ENCODE peak calls at places on chromosomes 7 and 10, in four cellular contexts. Q, R, S and I are unnamed samples.

GRCh38 chr7:45186261-45186813 is 28.7 kb downstream of the RAMP3 start:
- DNase-seq in Q (peak; percentile 35), R (no peak), S (no peak), I (no peak)

GRCh38 chr10:60236869-60237524 is 152.7 kb downstream of the ANK3 start:
- DNase-seq in Q (no peak), R (no peak), S (peak; percentile 13), I (no peak)

GRCh38 chr10:121910673-121911420 is 17.0 kb downstream of the ATE1 start:
- DNase-seq in Q (no peak), R (no peak), S (peak; percentile 40), I (no peak)

GRCh38 chr7:99624487-99624886 is 7.7 kb downstream of the ZSCAN25 start:
- DNase-seq in Q (no peak), R (no peak), S (no peak), I (no peak)

GRCh38 chr7:86933295-86933845 is 126.1 kb downstream of the ELAPOR2 start:
- DNase-seq in Q (no peak), R (no peak), S (no peak), I (no peak)

GRCh38 chr10:124707546-124707945 is 36.6 kb downstream of the FAM53B start:
- DNase-seq in Q (no peak), R (no peak), S (no peak), I (no peak)

GRCh38 chr7:28433604-28434254 is 21.4 kb downstream of the CREB5 start:
- DNase-seq in Q (peak; percentile 78), R (no peak), S (peak; percentile 74), I (no peak)

GRCh38 chr7:75984130-75985008 is 10.0 kb downstream of the TMEM120A start:
- DNase-seq in Q (no peak), R (no peak), S (no peak), I (no peak)

GRCh38 chr7:100824499-100825214 is 2.7 kb downstream of the EPHB4 start:
- DNase-seq in Q (no peak), R (no peak), S (no peak), I (no peak)

GRCh38 chr7:142568430-142569097 is 180.7 kb upstream of the PRSS1 start:
- DNase-seq in Q (no peak), R (no peak), S (peak; percentile 80), I (no peak)

GRCh38 chr10:29794776-29795635 is 160.2 kb upstream of the SVIL start:
- DNase-seq in Q (no peak), R (no peak), S (peak; percentile 26), I (peak; percentile 41)

GRCh38 chr10:10110817-10111490 is 906.7 kb upstream of the CELF2 start:
- DNase-seq in Q (no peak), R (no peak), S (no peak), I (no peak)

GRCh38 chr7:158651968-158652555 is 52.5 kb downstream of the NCAPG2 start:
- DNase-seq in Q (no peak), R (no peak), S (peak; percentile 80), I (no peak)

GRCh38 chr10:132788831-132789219 is 2.9 kb upstream of the NKX6-2 start:
- DNase-seq in Q (peak; percentile 71), R (no peak), S (no peak), I (no peak)

GRCh38 chr10:71995880-71996597 is 31.8 kb downstream of the CHST3 start:
- DNase-seq in Q (no peak), R (no peak), S (peak; percentile 12), I (no peak)

GRCh38 chr10:28873540-28873939 is 196.2 kb downstream of the BAMBI start:
- DNase-seq in Q (no peak), R (no peak), S (no peak), I (no peak)

GRCh38 chr10:117094856-117095255 is 43.2 kb downstream of the VAX1 start:
- DNase-seq in Q (peak; percentile 54), R (no peak), S (no peak), I (no peak)

GRCh38 chr7:33832326-33832725 is 73.0 kb upstream of the BMPER start:
- DNase-seq in Q (no peak), R (no peak), S (no peak), I (no peak)

GRCh38 chr7:100396421-100396982 is 23.2 kb downstream of the PILRA start:
- DNase-seq in Q (no peak), R (no peak), S (no peak), I (no peak)

GRCh38 chr10:72692897-72693598 is 1.1 kb downstream of the MCU start:
- DNase-seq in Q (no peak), R (no peak), S (peak; percentile 44), I (no peak)

GRCh38 chr7:92798517-92799249 is 37.7 kb downstream of the CDK6 start:
- DNase-seq in Q (no peak), R (no peak), S (peak; percentile 50), I (no peak)

GRCh38 chr10:117790177-117790576 is 247.6 kb downstream of the EMX2 start:
- DNase-seq in Q (no peak), R (no peak), S (no peak), I (no peak)

GRCh38 chr10:17214991-17215781 is 12.9 kb upstream of the VIM start:
- DNase-seq in Q (no peak), R (no peak), S (peak; percentile 98), I (no peak)

GRCh38 chr7:156993021-156993924 is 17.2 kb downstream of the MNX1 start:
- DNase-seq in Q (no peak), R (no peak), S (peak; percentile 70), I (no peak)
- H3K27ac ChIP-seq in Q (no peak overlapping the region), R (no peak overlapping the region), S (no peak overlapping the region), I (no peak overlapping the region)

DNA sequence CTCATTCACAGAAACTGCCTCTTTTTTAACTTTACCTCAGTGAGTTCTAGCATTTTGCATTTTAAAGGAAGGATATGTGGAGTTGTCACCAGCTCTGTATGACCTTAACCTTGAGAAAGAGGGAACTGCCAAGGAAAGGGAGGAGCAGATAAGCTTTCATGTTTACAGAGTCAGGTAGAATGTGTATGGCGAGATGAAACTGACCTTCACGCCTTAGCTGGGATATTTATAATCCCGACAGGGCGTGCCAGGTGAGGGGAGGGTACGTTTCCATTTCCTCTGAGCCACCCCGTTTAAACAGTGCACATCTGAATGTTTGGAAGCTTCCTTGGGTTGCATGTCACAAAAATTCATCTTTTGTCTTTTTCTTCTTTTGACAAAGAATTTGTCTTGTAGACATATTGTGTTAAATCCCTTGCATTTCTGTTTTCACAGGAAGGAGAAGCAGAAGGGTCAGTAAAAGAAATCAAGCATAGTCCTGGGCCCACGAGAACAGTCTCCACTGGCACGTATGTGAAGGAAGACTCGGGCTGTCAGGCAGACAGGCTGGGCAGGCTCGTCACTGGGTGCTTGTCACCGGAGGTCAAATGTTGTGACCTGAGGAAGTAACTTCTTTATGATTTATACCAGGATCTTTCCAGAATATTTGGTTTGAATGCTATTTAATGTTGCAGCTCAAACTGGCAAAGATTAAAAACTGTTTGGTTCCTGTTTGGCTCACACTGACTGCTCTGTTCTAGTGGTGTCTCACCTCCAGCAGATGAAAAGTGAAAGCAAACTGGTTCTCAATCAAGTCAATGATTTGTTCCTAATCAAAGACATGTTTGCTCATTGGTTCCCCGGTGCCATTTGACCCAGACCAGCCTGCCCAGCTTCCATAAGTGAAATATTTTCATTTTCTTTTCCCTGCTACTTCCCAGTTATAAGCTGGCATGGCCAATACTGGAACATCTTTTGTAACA is 16.1 kb downstream of the OPTN start:
- DNase-seq in Q (no peak), R (no peak), S (no peak), I (no peak)
- H3K4me3 ChIP-seq in Q (no peak overlapping the region), R (no peak overlapping the region), S (no peak overlapping the region), I (no peak overlapping the region)

GRCh38 chr7:151157645-151158329 is 9.7 kb downstream of the GBX1 start:
- DNase-seq in Q (peak; percentile 42), R (no peak), S (no peak), I (no peak)
- H3K27ac ChIP-seq in Q (no peak overlapping the region), R (no peak overlapping the region), S (no peak overlapping the region), I (no peak overlapping the region)

DNA sequence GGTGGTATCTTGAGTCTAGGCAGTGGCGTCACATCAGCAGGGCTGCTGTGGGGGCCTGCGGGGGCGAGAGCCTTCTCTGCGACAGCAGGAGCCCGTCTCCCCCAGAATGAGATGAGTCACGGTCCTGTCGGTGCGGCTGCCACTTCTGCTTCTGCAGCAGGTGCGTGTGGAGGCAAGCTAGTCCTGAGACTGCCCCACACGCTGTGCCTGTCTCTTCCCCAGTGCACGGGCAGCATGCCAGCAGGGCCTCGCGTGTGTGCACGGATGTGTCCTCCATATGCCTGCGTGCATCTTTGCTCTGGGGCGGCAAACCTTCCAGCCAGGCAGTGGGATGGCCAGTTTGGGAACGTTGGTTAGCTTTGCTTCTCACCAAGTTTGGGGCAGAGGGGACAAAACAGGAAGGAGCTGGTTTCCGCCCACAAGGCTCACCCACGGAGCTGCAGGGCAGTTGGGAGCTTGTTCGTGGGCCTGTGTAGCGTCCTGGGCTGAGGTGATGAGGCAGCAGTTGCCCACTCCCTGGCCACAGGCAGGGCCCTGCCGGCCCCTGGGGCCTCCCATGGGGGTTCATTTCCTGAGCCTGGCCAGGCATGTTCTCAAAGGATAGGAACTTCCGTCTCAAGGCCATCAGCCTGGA is 60.8 kb upstream of the PPIF start:
- DNase-seq in Q (no peak), R (peak; percentile 48), S (peak; percentile 28), I (peak; percentile 46)
- H3K4me3 ChIP-seq in Q (no peak overlapping the region), R (no peak overlapping the region), S (no peak overlapping the region), I (no peak overlapping the region)

GRCh38 chr10:114547056-114547455 is 111.0 kb downstream of the ABLIM1 start:
- DNase-seq in Q (no peak), R (no peak), S (no peak), I (no peak)
- H3K27ac ChIP-seq in Q (no peak overlapping the region), R (no peak overlapping the region), S (no peak overlapping the region), I (no peak overlapping the region)

DNA sequence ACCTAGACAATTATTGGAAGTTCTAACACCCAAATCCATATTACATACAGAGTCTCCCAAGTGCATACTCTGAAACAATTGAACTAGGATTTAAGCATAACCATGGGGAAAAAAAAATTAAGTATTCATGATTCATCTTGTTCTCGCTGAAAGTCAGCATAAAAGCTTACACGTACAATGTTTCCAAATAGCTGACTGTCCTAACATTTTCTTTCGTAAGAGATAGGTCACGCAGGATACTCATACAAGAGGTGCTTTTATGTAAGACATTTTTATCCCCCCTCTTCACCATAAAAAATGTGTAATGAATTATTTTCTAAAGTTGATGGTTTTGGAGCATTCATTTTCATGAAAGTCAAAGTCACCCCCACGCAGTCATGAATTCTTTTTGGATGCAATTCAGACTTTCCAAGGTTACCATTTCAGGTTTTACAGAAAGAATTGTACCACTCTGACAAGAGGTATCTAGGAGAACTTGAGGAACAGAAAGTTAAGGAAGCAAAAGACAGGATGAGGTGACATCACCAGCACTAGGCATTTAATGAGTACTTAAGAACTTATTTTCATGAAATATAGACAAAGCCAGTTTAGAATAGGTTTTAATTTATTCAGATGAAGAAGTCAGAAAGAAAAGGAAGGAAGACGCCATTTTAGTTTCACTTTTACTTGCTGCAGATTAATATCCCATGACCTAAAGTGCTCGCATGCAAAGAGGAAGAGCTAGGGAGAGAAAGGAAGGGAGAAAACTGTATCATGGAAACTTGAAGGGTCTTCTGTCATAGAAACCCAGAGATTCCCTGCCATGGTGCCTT is 55.8 kb downstream of the TMEM26 start:
- DNase-seq in Q (no peak), R (no peak), S (peak; percentile 66), I (no peak)
- H3K4me3 ChIP-seq in Q (no peak overlapping the region), R (no peak overlapping the region), S (no peak overlapping the region), I (peak overlapping the region; percentile 5)

GRCh38 chr10:48634198-48634983 is 29.5 kb upstream of the ARHGAP22 start:
- DNase-seq in Q (no peak), R (no peak), S (peak; percentile 96), I (no peak)
- H3K27ac ChIP-seq in Q (no peak overlapping the region), R (no peak overlapping the region), S (no peak overlapping the region), I (no peak overlapping the region)